ENCODE peak calls at places on chromosomes 12 and 14, in eight cellular contexts. Q is tibial nerve, K is cardiac muscle cell, O is K562, J is upper lobe of right lung, U is astrocyte, Z is esophagus muscularis mucosa, I is IMR-90. A is an unnamed sample.

GRCh38 chr12:93938921-93939320 is 209.5 kb upstream of the PLXNC1 start:
- DNase-seq in Q (no peak), K (no peak), O (no peak), J (no peak), U (no peak), Z (no peak), I (no peak), A (no peak)

GRCh38 chr14:101470266-101470665 is 91.0 kb upstream of the DIO3 start:
- DNase-seq in Q (no peak), K (no peak), O (no peak), J (peak), U (no peak), Z (no peak), I (no peak), A (no peak)

GRCh38 chr12:122523280-122523679 is 3.5 kb downstream of the RSRC2 start:
- DNase-seq in Q (no peak), K (peak), O (peak), J (no peak), U (peak), Z (no peak), I (peak), A (no peak)

GRCh38 chr12:108973753-108974152 is 47.1 kb downstream of the SVOP start:
- DNase-seq in Q (no peak), K (no peak), O (no peak), J (no peak), U (no peak), Z (no peak), I (no peak), A (no peak)

GRCh38 chr12:116459921-116460666 is 99.1 kb upstream of the MAP1LC3B2 start:
- DNase-seq in Q (no peak), K (peak), O (no peak), J (no peak), U (no peak), Z (no peak), I (no peak), A (peak)

GRCh38 chr12:27176765-27177164 is 67.3 kb upstream of the STK38L start:
- DNase-seq in Q (no peak), K (peak), O (no peak), J (no peak), U (peak), Z (no peak), I (peak), A (no peak)

GRCh38 chr12:27838543-27838942 is 58.5 kb upstream of the MANSC4 start:
- DNase-seq in Q (no peak), K (no peak), O (no peak), J (no peak), U (no peak), Z (no peak), I (no peak), A (no peak)

GRCh38 chr12:107632246-107632645 is 53.4 kb upstream of the PWP1 start:
- DNase-seq in Q (no peak), K (no peak), O (no peak), J (no peak), U (no peak), Z (no peak), I (no peak), A (no peak)

GRCh38 chr12:9948606-9949286 is 16.6 kb upstream of the CLEC2A start:
- DNase-seq in Q (no peak), K (no peak), O (no peak), J (no peak), U (no peak), Z (no peak), I (no peak), A (no peak)

GRCh38 chr12:99983721-99984258 is 946 bp downstream of the ANKS1B start:
- DNase-seq in Q (no peak), K (no peak), O (no peak), J (no peak), U (no peak), Z (no peak), I (no peak), A (peak)

GRCh38 chr14:65239143-65239672 is 136.9 kb upstream of the MAX start:
- DNase-seq in Q (no peak), K (peak), O (peak), J (no peak), U (peak), Z (no peak), I (peak), A (no peak)

GRCh38 chr14:68788275-68789001 is 4.4 kb downstream of the ZFP36L1 start:
- DNase-seq in Q (no peak), K (no peak), O (no peak), J (no peak), U (no peak), Z (no peak), I (no peak), A (no peak)

GRCh38 chr12:79414252-79414651 is 276.5 kb downstream of the PAWR start:
- DNase-seq in Q (no peak), K (no peak), O (no peak), J (no peak), U (no peak), Z (no peak), I (no peak), A (no peak)

GRCh38 chr12:49588761-49589516 is 16.5 kb downstream of the FAM186B start:
- DNase-seq in Q (no peak), K (peak), O (no peak), J (no peak), U (no peak), Z (no peak), I (no peak), A (no peak)

GRCh38 chr12:67939611-67940010 is 49.6 kb upstream of the IFNG-AS1 start:
- DNase-seq in Q (no peak), K (no peak), O (no peak), J (no peak), U (no peak), Z (no peak), I (no peak), A (no peak)

GRCh38 chr14:84527706-84528105 is 1002.2 kb upstream of the FLRT2 start:
- DNase-seq in Q (no peak), K (no peak), O (no peak), J (no peak), U (no peak), Z (no peak), I (no peak), A (no peak)

GRCh38 chr14:54650331-54651017 is 83.5 kb downstream of the SAMD4A start:
- DNase-seq in Q (peak), K (peak), O (no peak), J (peak), U (peak), Z (no peak), I (peak), A (no peak)

GRCh38 chr14:75648066-75648838 is 12.4 kb downstream of the ERG28 start:
- DNase-seq in Q (peak), K (peak), O (no peak), J (peak), U (peak), Z (no peak), I (peak), A (no peak)

GRCh38 chr12:27213304-27213703 is 30.8 kb upstream of the STK38L start:
- DNase-seq in Q (no peak), K (no peak), O (no peak), J (no peak), U (no peak), Z (no peak), I (no peak), A (no peak)

GRCh38 chr12:48351022-48351708 is 446 bp upstream of the ZNF641 start:
- DNase-seq in Q (peak), K (peak), O (peak), J (no peak), U (peak), Z (peak), I (peak), A (peak)

GRCh38 chr12:121519227-121519626 is 61.6 kb downstream of the KDM2B start:
- DNase-seq in Q (no peak), K (no peak), O (no peak), J (no peak), U (no peak), Z (no peak), I (no peak), A (no peak)

GRCh38 chr12:92041742-92042141 is 103.9 kb downstream of the BTG1 start:
- DNase-seq in Q (no peak), K (no peak), O (no peak), J (no peak), U (no peak), Z (no peak), I (peak), A (no peak)

GRCh38 chr12:112855375-112855774 is 51.4 kb upstream of the OAS1 start:
- DNase-seq in Q (no peak), K (no peak), O (no peak), J (no peak), U (no peak), Z (no peak), I (no peak), A (no peak)

GRCh38 chr14:65000868-65001600 is 14.3 kb downstream of the FNTB start:
- DNase-seq in Q (no peak), K (peak), O (no peak), J (no peak), U (peak), Z (no peak), I (peak), A (no peak)

GRCh38 chr12:63154560-63154959 is 3.6 kb upstream of the AVPR1A start:
- DNase-seq in Q (no peak), K (no peak), O (no peak), J (no peak), U (no peak), Z (no peak), I (no peak), A (no peak)

GRCh38 chr12:63150255-63151060 is 543 bp downstream of the AVPR1A start:
- DNase-seq in Q (no peak), K (no peak), O (no peak), J (peak), U (no peak), Z (no peak), I (no peak), A (no peak)

GRCh38 chr12:63149884-63150254 is 1.1 kb downstream of the AVPR1A start:
- DNase-seq in Q (no peak), K (no peak), O (no peak), J (no peak), U (no peak), Z (no peak), I (no peak), A (no peak)

GRCh38 chr12:63151061-63151897 is at the start of gene AVPR1A:
- DNase-seq in Q (no peak), K (no peak), O (no peak), J (no peak), U (no peak), Z (no peak), I (no peak), A (peak)

GRCh38 chr12:63151898-63152700 is 1.1 kb upstream of the AVPR1A start:
- DNase-seq in Q (no peak), K (peak), O (peak), J (no peak), U (peak), Z (no peak), I (peak), A (no peak)
- TF ChIP-seq CTCF in Q (peak), K (peak), O (peak), J (peak), U (peak), Z (peak), I (peak), A (peak)

GRCh38 chr12:52007158-52007921 is 594 bp downstream of the TAMALIN start:
- DNase-seq in Q (no peak), K (peak), O (no peak), J (no peak), U (no peak), Z (no peak), I (no peak), A (no peak)
- H3K27ac ChIP-seq in Q (peak), K (no peak), O (no peak), J (peak), U (no peak), Z (peak), I (peak), A (peak)

DNA sequence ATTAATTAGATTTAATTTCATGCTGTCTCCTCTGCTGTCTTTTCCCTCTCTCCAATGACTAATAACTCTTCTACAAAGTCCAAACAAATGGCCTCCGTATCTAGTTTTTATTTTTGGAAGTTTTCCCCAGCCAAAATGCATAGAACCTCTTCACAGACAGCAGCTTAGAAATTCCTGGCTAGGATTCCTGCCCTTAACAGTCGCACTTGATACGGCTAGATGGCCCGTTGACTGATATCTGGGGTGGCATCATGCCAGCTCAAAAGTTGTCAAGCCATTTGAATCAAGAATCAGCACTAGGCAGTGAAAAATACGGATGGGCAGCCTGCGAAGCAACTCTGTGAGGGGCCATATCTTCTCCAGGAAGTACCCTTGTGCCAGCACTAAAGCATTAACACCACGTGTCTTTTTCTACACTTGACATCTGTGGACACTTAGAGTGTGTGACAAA is 39.0 kb upstream of the KRR1 start:
- DNase-seq in Q (no peak), K (peak), O (no peak), J (no peak), U (peak), Z (no peak), I (peak), A (no peak)
- TF ChIP-seq CTCF in Q (no peak), K (no peak), O (no peak), J (no peak), U (no peak), Z (no peak), I (no peak), A (no peak)

DNA sequence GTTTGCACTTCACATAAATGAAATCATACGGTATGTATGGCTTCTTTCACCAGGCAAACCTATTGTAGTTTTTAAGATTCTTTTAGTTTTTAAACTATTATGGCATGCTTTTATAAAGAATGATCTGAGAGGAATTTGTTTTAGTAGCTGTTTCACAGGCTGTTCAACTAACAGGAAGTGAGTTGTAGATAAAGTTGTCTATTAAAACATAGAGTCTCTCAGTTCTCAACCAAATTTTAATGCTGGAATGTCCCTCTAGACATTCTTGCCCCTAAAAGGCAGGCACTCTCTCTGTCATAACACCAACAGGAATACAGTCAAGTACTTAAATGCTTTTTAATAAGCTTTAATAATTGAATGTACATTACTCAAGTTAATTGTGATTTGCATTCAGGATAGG is 102.7 kb upstream of the DACT1 start:
- DNase-seq in Q (no peak), K (peak), O (no peak), J (no peak), U (peak), Z (no peak), I (peak), A (no peak)
- H3K27ac ChIP-seq in Q (no peak), K (peak), O (peak), J (no peak), U (peak), Z (peak), I (no peak), A (no peak)

GRCh38 chr12:4807813-4808212 is 87.6 kb downstream of the GALNT8 start:
- DNase-seq in Q (no peak), K (no peak), O (no peak), J (no peak), U (no peak), Z (no peak), I (no peak), A (no peak)

GRCh38 chr12:4809013-4809448 is 88.8 kb downstream of the GALNT8 start:
- DNase-seq in Q (no peak), K (no peak), O (no peak), J (no peak), U (peak), Z (no peak), I (no peak), A (peak)

GRCh38 chr12:4807116-4807783 is 87.0 kb downstream of the GALNT8 start:
- DNase-seq in Q (no peak), K (no peak), O (no peak), J (no peak), U (no peak), Z (no peak), I (no peak), A (no peak)

GRCh38 chr12:4810219-4810671 is 90.0 kb downstream of the GALNT8 start:
- DNase-seq in Q (no peak), K (no peak), O (no peak), J (no peak), U (no peak), Z (no peak), I (no peak), A (no peak)

DNA sequence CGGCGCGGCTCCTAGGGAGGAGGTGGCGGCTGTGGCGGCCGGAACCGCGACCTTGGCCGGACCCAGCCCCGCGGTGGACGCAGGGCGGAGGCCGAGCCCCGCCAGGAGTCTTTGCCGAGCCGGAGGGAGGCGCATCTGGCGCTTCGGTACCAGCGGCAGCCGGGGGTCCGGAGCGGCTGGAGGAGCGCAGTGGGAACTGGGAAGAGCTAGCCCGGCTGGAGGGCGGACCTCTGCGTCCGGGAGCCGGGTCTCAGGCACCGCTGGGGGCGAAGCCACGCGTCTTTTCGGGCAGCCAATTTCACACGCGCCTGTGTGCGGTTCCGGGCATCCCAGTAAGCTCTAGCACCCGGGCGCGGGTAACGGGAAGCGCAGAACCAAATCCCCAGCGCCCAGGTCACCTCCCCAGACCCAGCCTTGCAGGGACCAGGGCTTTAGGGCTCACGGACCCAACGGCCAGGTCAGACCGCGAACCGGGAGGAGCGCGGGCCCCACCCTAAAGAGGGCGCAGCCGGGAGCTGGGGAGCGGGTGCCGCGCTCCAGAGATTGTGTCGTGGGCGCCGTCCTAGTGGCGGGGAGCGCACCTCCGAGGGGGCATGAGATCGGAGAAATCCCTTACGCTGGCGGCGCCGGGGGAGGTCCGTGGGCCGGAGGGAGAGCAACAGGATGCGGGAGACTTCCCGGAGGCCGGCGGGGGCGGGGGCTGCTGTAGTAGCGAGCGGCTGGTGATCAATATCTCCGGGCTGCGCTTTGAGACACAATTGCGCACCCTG is 89.4 kb downstream of the GALNT8 start:
- DNase-seq in Q (no peak), K (no peak), O (no peak), J (no peak), U (peak), Z (no peak), I (no peak), A (no peak)
- TF ChIP-seq CTCF in Q (no peak), K (no peak), O (no peak), J (no peak), U (no peak), Z (no peak), I (no peak), A (no peak)

DNA sequence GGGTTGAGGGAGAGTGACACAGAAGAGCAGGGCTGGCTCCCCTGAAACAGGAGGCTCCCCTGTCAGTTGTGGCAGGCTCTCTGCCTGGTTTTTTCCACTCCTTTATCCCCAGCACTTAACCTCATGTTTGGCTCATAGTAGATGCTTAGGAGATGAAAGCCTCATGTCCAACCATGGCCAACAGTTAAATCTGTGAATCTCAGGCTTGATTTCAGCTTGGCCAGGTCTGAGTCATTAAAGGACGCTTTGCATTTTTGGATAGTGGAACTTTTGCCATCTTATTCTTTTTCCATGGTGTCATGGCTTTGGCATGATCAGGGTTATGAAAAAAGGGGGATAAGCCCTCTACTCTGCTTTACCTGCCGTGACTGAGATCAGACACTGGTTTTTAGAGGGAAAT is 117.2 kb downstream of the CACNA1C start:
- DNase-seq in Q (no peak), K (no peak), O (no peak), J (no peak), U (peak), Z (no peak), I (no peak), A (no peak)
- H3K27ac ChIP-seq in Q (no peak), K (peak), O (no peak), J (no peak), U (no peak), Z (peak), I (no peak), A (no peak)

DNA sequence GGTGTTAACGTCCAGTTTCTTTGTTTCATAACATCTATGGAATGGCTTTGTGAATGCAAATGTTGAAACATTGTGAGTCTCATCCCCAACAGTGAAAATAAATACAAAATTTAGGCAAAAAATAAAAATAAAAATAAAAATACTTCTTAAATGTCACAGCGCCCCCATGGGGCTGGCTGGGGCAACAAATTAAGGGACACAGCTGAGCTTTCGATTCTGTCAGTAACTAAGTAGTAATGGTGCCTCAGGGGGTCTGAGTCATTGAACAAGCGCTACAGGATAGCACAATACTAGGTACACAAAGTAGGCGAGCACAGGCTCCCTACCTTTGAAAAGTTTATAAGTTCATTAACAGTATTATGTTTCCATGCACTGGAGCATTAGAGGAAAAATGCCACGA is 667.3 kb downstream of the DIO2 start:
- DNase-seq in Q (no peak), K (peak), O (no peak), J (no peak), U (peak), Z (no peak), I (peak), A (no peak)
- TF ChIP-seq CTCF in Q (peak), K (peak), O (no peak), J (peak), U (peak), Z (peak), I (peak), A (peak)

DNA sequence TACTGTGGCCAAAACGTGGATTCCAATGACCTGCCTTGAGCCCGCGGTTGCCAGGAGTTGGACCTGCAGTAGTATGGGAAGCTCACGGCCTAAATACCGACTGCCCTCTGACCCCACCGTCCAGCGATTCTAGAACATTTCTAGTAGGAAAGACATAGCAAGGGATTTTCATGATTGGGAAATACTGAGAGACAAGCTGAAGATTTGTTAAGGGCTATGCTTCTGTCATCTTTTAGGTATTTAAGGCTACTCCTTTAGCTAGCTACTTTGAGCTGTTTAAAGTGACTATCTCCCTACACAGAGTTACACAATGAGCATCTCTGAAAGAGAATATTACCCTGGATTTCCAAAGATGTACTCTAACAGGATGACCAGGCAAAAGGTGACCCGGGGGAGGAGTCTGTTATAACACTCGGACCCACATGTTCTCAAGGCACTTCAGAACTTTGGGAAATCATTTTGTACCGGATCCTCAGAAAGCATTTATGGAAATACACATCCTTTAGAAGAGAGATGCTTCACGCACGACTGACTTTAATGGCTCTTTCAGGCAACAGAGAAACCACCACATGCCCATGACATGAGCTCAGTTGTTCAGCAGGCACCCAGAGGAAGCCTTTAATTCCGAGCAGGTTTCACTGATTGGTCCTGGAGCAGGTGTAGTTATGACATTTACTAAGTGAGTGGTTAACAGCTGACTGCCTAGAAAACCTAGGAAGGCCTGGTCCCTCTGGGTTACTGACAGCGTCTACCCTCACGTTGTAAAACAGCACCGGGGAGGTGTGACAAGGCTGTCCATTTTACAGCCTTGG is 4.2 kb downstream of the BAG5 start:
- DNase-seq in Q (no peak), K (peak), O (no peak), J (no peak), U (peak), Z (no peak), I (peak), A (no peak)
- H3K27ac ChIP-seq in Q (peak), K (no peak), O (no peak), J (peak), U (peak), Z (peak), I (peak), A (no peak)

A was measured in dorsolateral prefrontal cortex.